ENCODE peak calls at places on chromosome 12, in four cellular contexts. F, K, M and L are unnamed samples. For H3K4me1, the result is how much of the 10 kb centered on the place peaks cover.

GRCh38 chr12:54304187-54304810 is 3.5 kb upstream of the NFE2 start:
- DNase-seq in K (peak), F (no peak), M (peak), L (no peak)

GRCh38 chr12:110677206-110677911 is 11.6 kb downstream of the HVCN1 start:
- DNase-seq in K (no peak), M (no peak), F (no peak), L (no peak)

GRCh38 chr12:90335561-90335960 is 619.4 kb downstream of the CCER1 start:
- DNase-seq in F (no peak), K (no peak), M (no peak), L (no peak)

GRCh38 chr12:104443008-104443407 is 13.7 kb upstream of the CHST11 start:
- DNase-seq in M (no peak), F (no peak), K (no peak), L (no peak)

GRCh38 chr12:109109756-109110350 is 6.5 kb upstream of the ACACB start:
- DNase-seq in M (no peak), K (no peak), F (no peak), L (no peak)

GRCh38 chr12:89976866-89977265 is 268.2 kb upstream of the ATP2B1 start:
- DNase-seq in F (no peak), K (no peak), M (no peak), L (no peak)

GRCh38 chr12:115506822-115507629 is 770.5 kb downstream of the MED13L start:
- DNase-seq in M (no peak), F (no peak), K (peak), L (no peak)

GRCh38 chr12:121060149-121061001 is 21.3 kb upstream of the OASL start:
- DNase-seq in F (peak), M (peak), K (peak), L (peak)

GRCh38 chr12:27592548-27592947 is 68.5 kb downstream of the PPFIBP1 start:
- DNase-seq in K (no peak), F (no peak), M (no peak), L (no peak)

GRCh38 chr12:11685261-11685660 is 35.8 kb downstream of the ETV6 start:
- DNase-seq in M (no peak), F (no peak), K (no peak), L (no peak)

GRCh38 chr12:6461401-6462233 is 8.9 kb downstream of the VAMP1 start:
- DNase-seq in F (no peak), K (no peak), M (no peak), L (no peak)

GRCh38 chr12:82047480-82047879 is 288.3 kb upstream of the PPFIA2 start:
- DNase-seq in F (no peak), M (no peak), K (no peak), L (no peak)

GRCh38 chr12:104243551-104243950 is 28.0 kb downstream of the TXNRD1 start:
- DNase-seq in M (no peak), F (no peak), K (no peak), L (no peak)

GRCh38 chr12:72574138-72574537 is 302.0 kb downstream of the TRHDE start:
- DNase-seq in K (no peak), F (no peak), M (no peak), L (no peak)
- TF ChIP-seq FOSL1 in K (no peak), F (no peak), M (no peak), L (no peak)

GRCh38 chr12:4974217-4974616 is 64.5 kb downstream of the KCNA1 start:
- DNase-seq in M (no peak), F (no peak), K (no peak), L (no peak)

GRCh38 chr12:4969405-4969804 is 59.7 kb downstream of the KCNA1 start:
- DNase-seq in K (no peak), F (no peak), M (no peak), L (no peak)
- H3K4me1 ChIP-seq in K (under half), F (under half), M (under half), L (under half)

DNA sequence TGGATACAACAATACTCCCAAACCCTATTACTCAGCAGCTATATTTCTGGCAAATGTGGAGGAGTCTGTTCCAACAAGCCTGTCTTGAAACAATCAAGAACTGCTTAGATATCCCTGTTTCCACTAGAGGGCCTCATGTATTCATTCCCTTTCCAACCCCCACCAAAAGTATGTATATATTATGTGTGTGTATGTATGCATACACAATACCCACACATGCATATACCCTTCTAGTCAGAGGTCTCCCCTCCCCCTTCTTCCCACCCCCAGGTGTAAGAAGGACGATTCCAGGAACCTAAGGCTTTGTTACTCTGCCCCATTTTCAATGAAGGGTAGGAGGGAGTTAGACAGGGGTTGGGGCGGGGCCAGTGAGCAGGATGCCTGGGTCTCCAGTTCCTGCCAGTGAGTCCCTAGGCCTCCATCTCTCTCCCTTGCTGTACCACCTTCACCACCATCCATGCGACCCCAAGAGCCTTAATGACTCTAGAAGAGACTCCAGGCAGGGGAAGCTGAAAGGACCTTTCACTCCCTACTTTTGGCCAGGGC is at the start of gene DGKA:
- DNase-seq in M (peak), K (peak), F (no peak), L (peak)
- TF ChIP-seq SRF in M (no peak), K (no peak), F (no peak), L (no peak)

DNA sequence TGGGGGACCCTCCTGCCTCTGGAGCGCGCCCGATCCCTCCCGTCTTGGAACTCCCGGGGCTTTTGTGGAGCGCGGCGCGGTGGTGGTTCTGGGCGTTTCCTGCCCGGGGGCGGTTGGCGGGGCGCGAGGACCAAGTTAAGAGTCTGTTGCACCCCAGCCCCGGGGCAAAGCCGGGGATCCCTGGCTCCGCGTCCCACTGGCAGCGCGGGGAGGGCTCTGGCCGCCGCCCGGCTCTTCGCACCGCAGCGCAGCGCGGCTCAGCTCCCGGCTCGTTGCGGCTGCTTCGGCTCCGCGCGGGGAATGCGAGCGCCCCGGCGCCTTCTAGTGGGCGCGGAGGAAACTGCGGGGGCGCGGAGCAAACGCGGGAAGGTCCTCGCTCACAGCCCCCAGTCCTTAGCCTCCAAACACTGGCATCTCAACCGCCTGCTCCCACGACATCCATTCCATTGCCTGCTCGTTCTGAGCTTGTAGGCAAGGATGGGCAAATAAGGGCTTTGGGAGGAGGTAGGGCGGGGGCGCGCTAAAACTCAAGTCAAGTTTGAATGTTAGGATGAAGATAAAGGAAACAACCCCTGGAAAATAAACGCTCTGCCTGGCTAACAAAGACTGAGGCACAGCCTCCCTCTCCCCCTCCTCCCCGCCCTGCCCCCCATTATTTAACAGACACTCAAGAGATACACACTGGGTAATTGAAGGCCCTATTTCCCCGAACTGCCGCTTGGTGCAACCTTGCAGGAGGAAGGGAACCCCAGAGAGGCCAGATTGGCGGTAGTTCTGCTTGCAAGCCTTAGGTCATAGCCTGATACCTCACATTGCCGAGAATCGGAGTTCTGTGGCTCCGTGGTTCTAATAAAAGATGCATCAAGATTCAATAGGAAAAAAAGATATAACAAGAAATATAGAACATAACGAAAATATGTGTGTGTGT is at the start of gene B4GALNT1:
- DNase-seq in F (no peak), K (no peak), M (peak), L (peak)
- TF ChIP-seq FOSL1 in F (no peak), K (no peak), M (no peak), L (no peak)

DNA sequence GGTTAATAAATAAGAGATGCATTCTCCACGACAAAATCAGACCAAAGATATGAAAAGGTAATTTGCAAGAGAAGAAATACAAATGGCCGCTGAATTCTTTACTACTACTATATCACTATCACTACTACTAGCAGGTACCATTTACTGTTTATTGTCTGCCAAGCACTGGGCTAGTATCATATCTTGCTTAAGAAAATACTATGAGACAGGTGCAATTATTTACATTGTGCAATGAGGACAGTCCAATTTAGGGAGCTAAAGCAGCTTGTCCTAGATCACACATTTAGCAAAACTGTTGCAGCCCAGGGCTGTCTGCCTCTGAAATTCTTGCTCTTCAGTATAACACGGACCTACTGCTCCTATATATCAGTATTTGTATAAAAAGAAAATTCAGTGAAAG is 52.8 kb downstream of the CRADD start:
- DNase-seq in F (no peak), K (no peak), M (no peak), L (no peak)
- H3K4me1 ChIP-seq in F (under half), K (under half), M (under half), L (under half)